ENCODE peak calls at places on chromosomes 5 and 9, in six cellular contexts. N, K, C, F, R and I are unnamed samples.

GRCh38 chr5:27311544-27311943 is 273.2 kb upstream of the CDH9 start:
- DNase-seq in N (peak), F (peak), C (no peak), K (no peak), R (no peak), I (peak)

GRCh38 chr5:1511651-1512540 is 11.9 kb downstream of the LPCAT1 start:
- DNase-seq in R (no peak), N (peak), K (peak), F (peak), C (no peak), I (peak)

GRCh38 chr9:138053996-138054752 is 176.6 kb downstream of the CACNA1B start:
- DNase-seq in F (no peak), R (no peak), C (no peak), N (no peak), K (peak), I (no peak)

GRCh38 chr5:119996128-119996527 is 366.8 kb downstream of the FAM170A start:
- DNase-seq in K (no peak), N (peak), R (no peak), C (no peak), F (no peak), I (no peak)

GRCh38 chr5:59021286-59021673 is 438.4 kb downstream of the RAB3C start:
- DNase-seq in C (no peak), N (no peak), R (no peak), K (no peak), F (no peak), I (no peak)

GRCh38 chr9:106753155-106753671 is 109.8 kb upstream of the ZNF462 start:
- DNase-seq in N (peak), C (no peak), R (no peak), K (no peak), F (peak), I (peak)

GRCh38 chr5:175811594-175811993 is 59.8 kb upstream of the CPLX2 start:
- DNase-seq in C (no peak), R (no peak), F (no peak), K (no peak), N (no peak), I (no peak)

GRCh38 chr9:23790341-23791260 is 35.4 kb downstream of the ELAVL2 start:
- DNase-seq in F (peak), R (no peak), N (no peak), C (no peak), K (no peak), I (no peak)

GRCh38 chr5:35229076-35230042 is 928 bp downstream of the PRLR start:
- DNase-seq in C (peak), F (no peak), R (peak), N (no peak), K (peak), I (peak)

GRCh38 chr5:102772273-102772672 is 17.2 kb downstream of the PAM start:
- DNase-seq in R (no peak), C (no peak), K (no peak), F (no peak), N (no peak), I (no peak)

GRCh38 chr9:76459691-76460635 is 981 bp downstream of the GCNT1 start:
- DNase-seq in C (peak), F (peak), N (peak), K (peak), R (no peak), I (peak)

GRCh38 chr5:83927140-83927733 is 206.6 kb upstream of the HAPLN1 start:
- DNase-seq in C (peak), K (peak), F (peak), N (peak), R (peak), I (peak)

GRCh38 chr9:76116913-76117312 is 226.4 kb downstream of the PCSK5 start:
- DNase-seq in C (no peak), R (no peak), K (no peak), F (no peak), N (no peak), I (no peak)

GRCh38 chr5:99706160-99706559 is 777.4 kb upstream of the CHD1 start:
- DNase-seq in R (no peak), C (no peak), K (no peak), N (no peak), F (no peak), I (no peak)

GRCh38 chr5:124457101-124457500 is 289.3 kb downstream of the ZNF608 start:
- DNase-seq in F (no peak), K (no peak), C (no peak), N (no peak), R (no peak), I (no peak)

GRCh38 chr5:134088994-134089560 is 25.4 kb upstream of the TCF7 start:
- DNase-seq in F (no peak), C (no peak), R (no peak), K (no peak), N (no peak), I (no peak)

GRCh38 chr5:174533771-174534221 is 190.6 kb upstream of the MSX2 start:
- DNase-seq in F (peak), N (peak), K (no peak), R (no peak), C (no peak), I (no peak)

GRCh38 chr5:96952118-96952750 is 16.4 kb downstream of the LNPEP start:
- DNase-seq in R (no peak), C (no peak), K (no peak), N (no peak), F (no peak), I (no peak)

GRCh38 chr5:174798411-174798930 is 74.1 kb downstream of the MSX2 start:
- DNase-seq in K (no peak), C (no peak), R (no peak), N (no peak), F (no peak), I (no peak)

GRCh38 chr9:96719538-96720315 is 58.2 kb downstream of the ZNF510 start:
- DNase-seq in C (no peak), N (no peak), R (no peak), F (no peak), K (no peak), I (no peak)

GRCh38 chr9:92685022-92685421 is 15.1 kb upstream of the IPPK start:
- DNase-seq in R (no peak), C (no peak), N (no peak), F (no peak), K (no peak), I (no peak)

GRCh38 chr9:127682351-127683136 is 24.2 kb upstream of the CFAP157 start:
- DNase-seq in F (no peak), R (no peak), C (no peak), N (no peak), K (no peak), I (no peak)

GRCh38 chr5:68554566-68555279 is 339.2 kb downstream of the PIK3R1 start:
- DNase-seq in K (no peak), N (peak), R (no peak), F (peak), C (no peak), I (peak)
- H3K9ac ChIP-seq in K (no peak), N (no peak), R (no peak), F (peak), C (no peak), I (no peak)

GRCh38 chr9:81344366-81344765 is 345.0 kb downstream of the TLE1 start:
- DNase-seq in K (no peak), N (no peak), F (no peak), C (no peak), R (no peak), I (no peak)
- H4K8ac ChIP-seq in K (no peak), N (no peak), F (no peak), C (no peak), R (no peak), I (no peak)

GRCh38 chr5:25763781-25764180 is 1119.0 kb upstream of the CDH10 start:
- DNase-seq in C (no peak), F (no peak), K (no peak), N (no peak), R (no peak), I (no peak)
- H2BK15ac ChIP-seq in C (no peak), F (no peak), K (no peak), N (no peak), R (no peak), I (no peak)

GRCh38 chr9:95370064-95370463 is 52.6 kb upstream of the FANCC start:
- DNase-seq in R (no peak), F (peak), C (no peak), K (no peak), N (peak), I (no peak)
- H3K9ac ChIP-seq in R (no peak), F (no peak), C (no peak), K (no peak), N (no peak), I (no peak)

GRCh38 chr5:150589791-150590601 is 50.5 kb upstream of the SYNPO start:
- DNase-seq in R (peak), N (peak), F (peak), K (peak), C (no peak), I (peak)
- H4K8ac ChIP-seq in R (no peak), N (no peak), F (peak), K (no peak), C (no peak), I (peak)

GRCh38 chr9:114371343-114371985 is 16.3 kb downstream of the AKNA start:
- DNase-seq in R (no peak), F (no peak), N (no peak), K (no peak), C (no peak), I (no peak)
- H2BK15ac ChIP-seq in R (peak), F (no peak), N (no peak), K (no peak), C (no peak), I (no peak)

DNA sequence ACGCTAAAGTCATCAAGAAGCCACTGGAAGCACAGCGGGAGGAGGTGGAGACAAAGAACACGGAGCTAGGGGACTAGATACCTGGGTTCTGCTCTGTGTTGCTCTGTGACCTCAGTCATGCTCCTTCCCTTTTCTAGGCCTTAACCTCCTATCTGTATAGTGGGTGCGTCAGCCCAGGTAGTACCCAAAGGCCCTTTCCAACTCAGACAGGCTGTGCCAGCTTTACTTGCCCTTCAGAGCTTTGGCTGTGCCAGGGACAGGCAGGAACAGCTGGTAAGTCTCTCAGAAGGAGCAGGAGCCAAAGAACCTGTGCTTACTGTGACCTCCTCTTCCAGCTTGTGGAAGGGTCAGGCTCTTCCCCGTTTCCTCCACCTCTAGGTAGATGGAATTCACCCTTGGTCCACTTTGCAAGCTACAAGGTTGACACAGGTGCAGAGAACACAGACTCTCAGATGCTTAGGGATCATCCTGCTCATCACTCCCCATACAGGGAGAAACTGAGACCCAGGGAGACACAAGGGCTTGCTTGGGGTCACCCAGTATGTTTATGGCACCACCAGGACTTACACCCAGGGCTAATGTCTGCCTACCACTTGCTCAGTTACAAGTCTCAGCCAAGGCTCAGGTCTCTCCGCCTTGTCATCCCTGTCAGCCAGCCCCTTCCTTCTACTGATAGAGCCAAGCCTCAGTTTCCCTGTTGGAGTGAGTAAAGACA is 1.7 kb downstream of the CCDC69 start:
- DNase-seq in N (no peak), C (no peak), F (no peak), R (no peak), K (no peak), I (no peak)
- H3K9ac ChIP-seq in N (no peak), C (no peak), F (peak), R (no peak), K (no peak), I (no peak)

DNA sequence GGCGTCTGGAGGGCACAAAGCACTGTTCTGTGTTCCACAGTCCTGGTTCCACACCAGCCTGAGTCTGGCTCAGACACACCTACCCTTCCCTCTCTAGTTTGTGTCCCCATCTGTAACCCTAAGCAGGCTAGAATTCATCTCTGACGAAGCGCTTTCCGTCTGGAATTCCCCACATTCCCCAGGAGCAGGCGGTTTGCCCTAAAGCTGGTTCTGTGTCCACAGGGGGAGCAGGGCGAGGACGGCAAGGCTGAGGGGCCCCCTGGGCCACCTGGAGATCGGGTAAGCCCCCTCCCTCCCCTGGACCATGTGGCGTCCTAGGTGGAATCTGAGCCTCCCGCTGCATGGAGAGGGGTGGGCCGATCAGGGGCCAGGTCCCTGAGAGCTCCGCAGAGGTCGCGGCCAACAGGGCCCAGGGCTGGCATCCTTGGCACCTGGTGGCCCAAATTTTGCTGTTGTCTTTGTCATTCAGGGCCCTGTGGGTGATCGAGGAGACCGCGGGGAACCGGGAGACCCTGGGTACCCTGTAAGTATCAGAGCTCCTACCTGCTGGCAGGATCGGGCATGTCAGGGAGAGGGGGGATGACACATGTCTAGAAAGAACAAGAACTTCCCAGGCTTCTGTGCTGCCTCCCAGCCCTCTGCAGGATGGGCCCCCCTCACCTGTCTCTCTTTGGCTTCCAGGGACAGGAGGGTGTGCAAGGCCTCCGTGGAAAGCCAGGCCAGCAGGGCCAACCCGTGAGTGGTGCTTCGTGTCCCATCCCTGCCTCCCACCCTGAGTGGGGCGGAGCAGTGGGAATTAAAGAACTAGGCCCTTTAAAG is 34.5 kb upstream of the ORM1 start:
- DNase-seq in C (no peak), R (no peak), N (peak), F (peak), K (peak), I (peak)
- H4K8ac ChIP-seq in C (no peak), R (no peak), N (peak), F (no peak), K (no peak), I (no peak)

DNA sequence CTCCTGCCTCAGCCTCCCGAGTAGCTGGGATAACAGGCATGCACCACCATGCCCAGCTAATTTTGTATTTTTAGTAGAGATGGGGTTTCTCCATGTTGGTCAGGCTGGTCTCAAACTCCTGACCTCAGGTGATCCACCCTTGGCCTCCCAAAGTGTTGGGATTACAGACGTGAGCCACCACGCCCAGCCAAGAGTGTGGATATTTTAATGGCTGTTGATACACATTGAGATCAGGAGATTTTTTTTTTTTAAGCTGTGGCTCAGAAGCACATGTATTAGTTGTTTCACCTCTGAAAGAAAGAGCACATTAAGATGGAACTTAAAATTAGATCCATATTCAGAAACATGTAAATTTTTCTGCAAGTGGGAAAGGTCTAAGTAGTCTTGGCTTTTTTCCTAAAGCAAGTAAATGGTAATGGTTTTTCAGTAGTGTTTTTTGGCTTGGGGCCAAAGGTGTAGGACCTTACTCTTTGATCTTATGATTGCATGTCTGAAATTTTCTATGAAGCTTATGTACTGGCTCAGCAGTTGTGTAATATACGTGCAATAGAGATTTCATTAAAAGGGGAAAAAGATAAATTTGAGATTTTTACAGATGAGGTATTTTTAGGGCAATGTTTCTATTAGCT is 9.9 kb downstream of the RBM27 start:
- DNase-seq in C (no peak), N (peak), R (no peak), F (no peak), K (no peak), I (no peak)
- H2BK15ac ChIP-seq in C (no peak), N (no peak), R (no peak), F (no peak), K (no peak), I (no peak)